ENCODE peak calls at places on chromosomes 1 and 21, in nine cellular contexts. One of them, this sample, is unnamed.

GRCh38 chr1:54517536-54517935 is 30.5 kb upstream of the ACOT11 start:
- DNase-seq in testis: no peak
- DNase-seq in CD8-positive, alpha-beta T cell: no peak
- DNase-seq in cardiac muscle cell: no peak
- DNase-seq in IMR-90: no peak
- DNase-seq in A549: no peak
- DNase-seq in pancreas: no peak
- DNase-seq in heart left ventricle: no peak
- DNase-seq in hepatocyte: no peak
- DNase-seq in this sample: peak

GRCh38 chr1:85344256-85344694 is 67.8 kb upstream of the BCL10 start:
- DNase-seq in testis: peak
- DNase-seq in CD8-positive, alpha-beta T cell: no peak
- DNase-seq in cardiac muscle cell: peak
- DNase-seq in IMR-90: peak
- DNase-seq in A549: peak
- DNase-seq in pancreas: peak
- DNase-seq in heart left ventricle: no peak
- DNase-seq in hepatocyte: peak
- DNase-seq in this sample: peak

GRCh38 chr1:153951183-153951582 is 4.7 kb upstream of the DENND4B start:
- DNase-seq in testis: no peak
- DNase-seq in CD8-positive, alpha-beta T cell: no peak
- DNase-seq in cardiac muscle cell: no peak
- DNase-seq in IMR-90: no peak
- DNase-seq in A549: no peak
- DNase-seq in pancreas: no peak
- DNase-seq in heart left ventricle: no peak
- DNase-seq in hepatocyte: no peak
- DNase-seq in this sample: no peak

GRCh38 chr1:21451981-21452411 is 12.1 kb downstream of the NBPF3 start:
- DNase-seq in testis: no peak
- DNase-seq in CD8-positive, alpha-beta T cell: no peak
- DNase-seq in cardiac muscle cell: peak
- DNase-seq in IMR-90: peak
- DNase-seq in A549: no peak
- DNase-seq in pancreas: no peak
- DNase-seq in heart left ventricle: no peak
- DNase-seq in hepatocyte: no peak
- DNase-seq in this sample: no peak

GRCh38 chr1:27430903-27431653 is 38.7 kb downstream of the GPR3 start:
- DNase-seq in testis: peak
- DNase-seq in CD8-positive, alpha-beta T cell: no peak
- DNase-seq in cardiac muscle cell: peak
- DNase-seq in IMR-90: peak
- DNase-seq in A549: no peak
- DNase-seq in pancreas: no peak
- DNase-seq in heart left ventricle: peak
- DNase-seq in hepatocyte: no peak
- DNase-seq in this sample: no peak

GRCh38 chr1:45198185-45198584 is 8.2 kb downstream of the ZSWIM5 start:
- DNase-seq in testis: no peak
- DNase-seq in CD8-positive, alpha-beta T cell: no peak
- DNase-seq in cardiac muscle cell: no peak
- DNase-seq in IMR-90: no peak
- DNase-seq in A549: no peak
- DNase-seq in pancreas: no peak
- DNase-seq in heart left ventricle: no peak
- DNase-seq in hepatocyte: no peak
- DNase-seq in this sample: no peak

GRCh38 chr1:11316701-11317100 is 43.7 kb downstream of the UBIAD1 start:
- DNase-seq in testis: peak
- DNase-seq in CD8-positive, alpha-beta T cell: no peak
- DNase-seq in cardiac muscle cell: peak
- DNase-seq in IMR-90: no peak
- DNase-seq in A549: no peak
- DNase-seq in pancreas: no peak
- DNase-seq in heart left ventricle: no peak
- DNase-seq in hepatocyte: no peak
- DNase-seq in this sample: no peak

GRCh38 chr1:97745912-97746311 is 174.9 kb downstream of the DPYD start:
- DNase-seq in testis: no peak
- DNase-seq in CD8-positive, alpha-beta T cell: no peak
- DNase-seq in cardiac muscle cell: peak
- DNase-seq in IMR-90: peak
- DNase-seq in A549: no peak
- DNase-seq in pancreas: no peak
- DNase-seq in heart left ventricle: no peak
- DNase-seq in hepatocyte: no peak
- DNase-seq in this sample: no peak

GRCh38 chr1:29824025-29824424 is 587.7 kb downstream of the PTPRU start:
- DNase-seq in testis: no peak
- DNase-seq in CD8-positive, alpha-beta T cell: no peak
- DNase-seq in cardiac muscle cell: no peak
- DNase-seq in IMR-90: no peak
- DNase-seq in A549: no peak
- DNase-seq in pancreas: no peak
- DNase-seq in heart left ventricle: no peak
- DNase-seq in hepatocyte: no peak
- DNase-seq in this sample: no peak

GRCh38 chr1:45196863-45197262 is 9.5 kb downstream of the ZSWIM5 start:
- DNase-seq in testis: no peak
- DNase-seq in CD8-positive, alpha-beta T cell: no peak
- DNase-seq in cardiac muscle cell: no peak
- DNase-seq in IMR-90: no peak
- DNase-seq in A549: no peak
- DNase-seq in pancreas: no peak
- DNase-seq in heart left ventricle: no peak
- DNase-seq in hepatocyte: no peak
- DNase-seq in this sample: no peak

GRCh38 chr1:26788515-26788785 is 700 bp downstream of the PIGV start:
- DNase-seq in testis: no peak
- DNase-seq in CD8-positive, alpha-beta T cell: no peak
- DNase-seq in cardiac muscle cell: no peak
- DNase-seq in IMR-90: no peak
- DNase-seq in A549: no peak
- DNase-seq in pancreas: no peak
- DNase-seq in heart left ventricle: no peak
- DNase-seq in hepatocyte: no peak
- DNase-seq in this sample: no peak

GRCh38 chr21:37206531-37206930 is 60.6 kb downstream of the VPS26C start:
- DNase-seq in testis: no peak
- DNase-seq in CD8-positive, alpha-beta T cell: no peak
- DNase-seq in cardiac muscle cell: no peak
- DNase-seq in IMR-90: no peak
- DNase-seq in A549: no peak
- DNase-seq in pancreas: no peak
- DNase-seq in heart left ventricle: no peak
- DNase-seq in hepatocyte: no peak
- DNase-seq in this sample: no peak

GRCh38 chr21:37210017-37210593 is 57.0 kb downstream of the VPS26C start:
- DNase-seq in testis: no peak
- DNase-seq in CD8-positive, alpha-beta T cell: no peak
- DNase-seq in cardiac muscle cell: no peak
- DNase-seq in IMR-90: no peak
- DNase-seq in A549: no peak
- DNase-seq in pancreas: no peak
- DNase-seq in heart left ventricle: no peak
- DNase-seq in hepatocyte: no peak
- DNase-seq in this sample: no peak

GRCh38 chr21:37208056-37208705 is 59.0 kb downstream of the VPS26C start:
- DNase-seq in testis: peak
- DNase-seq in CD8-positive, alpha-beta T cell: no peak
- DNase-seq in cardiac muscle cell: no peak
- DNase-seq in IMR-90: no peak
- DNase-seq in A549: no peak
- DNase-seq in pancreas: no peak
- DNase-seq in heart left ventricle: peak
- DNase-seq in hepatocyte: no peak
- DNase-seq in this sample: no peak

GRCh38 chr21:37208741-37209225 is 58.4 kb downstream of the VPS26C start:
- DNase-seq in testis: no peak
- DNase-seq in CD8-positive, alpha-beta T cell: no peak
- DNase-seq in cardiac muscle cell: no peak
- DNase-seq in IMR-90: no peak
- DNase-seq in A549: no peak
- DNase-seq in pancreas: no peak
- DNase-seq in heart left ventricle: no peak
- DNase-seq in hepatocyte: no peak
- DNase-seq in this sample: no peak

GRCh38 chr21:37207441-37208009 is 59.6 kb downstream of the VPS26C start:
- DNase-seq in testis: no peak
- DNase-seq in CD8-positive, alpha-beta T cell: no peak
- DNase-seq in cardiac muscle cell: no peak
- DNase-seq in IMR-90: no peak
- DNase-seq in A549: no peak
- DNase-seq in pancreas: no peak
- DNase-seq in heart left ventricle: peak
- DNase-seq in hepatocyte: no peak
- DNase-seq in this sample: no peak
- H3K4me3 ChIP-seq in testis: no peak
- H3K4me3 ChIP-seq in CD8-positive, alpha-beta T cell: no peak
- H3K4me3 ChIP-seq in cardiac muscle cell: no peak
- H3K4me3 ChIP-seq in IMR-90: no peak
- H3K4me3 ChIP-seq in A549: no peak
- H3K4me3 ChIP-seq in pancreas: no peak
- H3K4me3 ChIP-seq in heart left ventricle: no peak
- H3K4me3 ChIP-seq in hepatocyte: no peak
- H3K4me3 ChIP-seq in this sample: no peak

GRCh38 chr1:200474633-200475032 is 64.8 kb upstream of the ZNF281 start:
- DNase-seq in testis: no peak
- DNase-seq in CD8-positive, alpha-beta T cell: no peak
- DNase-seq in cardiac muscle cell: no peak
- DNase-seq in IMR-90: no peak
- DNase-seq in A549: no peak
- DNase-seq in pancreas: no peak
- DNase-seq in heart left ventricle: no peak
- DNase-seq in hepatocyte: no peak
- DNase-seq in this sample: no peak

GRCh38 chr1:200478239-200478623 is 68.4 kb upstream of the ZNF281 start:
- DNase-seq in testis: no peak
- DNase-seq in CD8-positive, alpha-beta T cell: no peak
- DNase-seq in cardiac muscle cell: no peak
- DNase-seq in IMR-90: no peak
- DNase-seq in A549: no peak
- DNase-seq in pancreas: no peak
- DNase-seq in heart left ventricle: no peak
- DNase-seq in hepatocyte: no peak
- DNase-seq in this sample: no peak

GRCh38 chr1:200478945-200479558 is 69.2 kb upstream of the ZNF281 start:
- DNase-seq in testis: no peak
- DNase-seq in CD8-positive, alpha-beta T cell: no peak
- DNase-seq in cardiac muscle cell: no peak
- DNase-seq in IMR-90: no peak
- DNase-seq in A549: no peak
- DNase-seq in pancreas: no peak
- DNase-seq in heart left ventricle: no peak
- DNase-seq in hepatocyte: peak
- DNase-seq in this sample: no peak

GRCh38 chr1:200483491-200484143 is 73.8 kb upstream of the ZNF281 start:
- DNase-seq in testis: no peak
- DNase-seq in CD8-positive, alpha-beta T cell: no peak
- DNase-seq in cardiac muscle cell: peak
- DNase-seq in IMR-90: peak
- DNase-seq in A549: peak
- DNase-seq in pancreas: peak
- DNase-seq in heart left ventricle: no peak
- DNase-seq in hepatocyte: peak
- DNase-seq in this sample: peak

GRCh38 chr1:200479816-200480215 is 70.0 kb upstream of the ZNF281 start:
- DNase-seq in testis: no peak
- DNase-seq in CD8-positive, alpha-beta T cell: no peak
- DNase-seq in cardiac muscle cell: no peak
- DNase-seq in IMR-90: no peak
- DNase-seq in A549: no peak
- DNase-seq in pancreas: no peak
- DNase-seq in heart left ventricle: no peak
- DNase-seq in hepatocyte: no peak
- DNase-seq in this sample: no peak
- H3K27ac ChIP-seq in testis: no peak
- H3K27ac ChIP-seq in CD8-positive, alpha-beta T cell: no peak
- H3K27ac ChIP-seq in cardiac muscle cell: no peak
- H3K27ac ChIP-seq in IMR-90: no peak
- H3K27ac ChIP-seq in A549: peak
- H3K27ac ChIP-seq in pancreas: no peak
- H3K27ac ChIP-seq in heart left ventricle: no peak
- H3K27ac ChIP-seq in hepatocyte: no peak
- H3K27ac ChIP-seq in this sample: no peak

GRCh38 chr1:203835476-203835875 is 25.9 kb upstream of the SNRPE start:
- DNase-seq in testis: no peak
- DNase-seq in CD8-positive, alpha-beta T cell: no peak
- DNase-seq in cardiac muscle cell: no peak
- DNase-seq in IMR-90: no peak
- DNase-seq in A549: no peak
- DNase-seq in pancreas: no peak
- DNase-seq in heart left ventricle: no peak
- DNase-seq in hepatocyte: no peak
- DNase-seq in this sample: no peak
- TF ChIP-seq CTCF in testis: no peak
- TF ChIP-seq CTCF in CD8-positive, alpha-beta T cell: no peak
- TF ChIP-seq CTCF in cardiac muscle cell: no peak
- TF ChIP-seq CTCF in IMR-90: no peak
- TF ChIP-seq CTCF in A549: no peak
- TF ChIP-seq CTCF in pancreas: no peak
- TF ChIP-seq CTCF in heart left ventricle: no peak
- TF ChIP-seq CTCF in hepatocyte: peak
- TF ChIP-seq CTCF in this sample: peak

DNA sequence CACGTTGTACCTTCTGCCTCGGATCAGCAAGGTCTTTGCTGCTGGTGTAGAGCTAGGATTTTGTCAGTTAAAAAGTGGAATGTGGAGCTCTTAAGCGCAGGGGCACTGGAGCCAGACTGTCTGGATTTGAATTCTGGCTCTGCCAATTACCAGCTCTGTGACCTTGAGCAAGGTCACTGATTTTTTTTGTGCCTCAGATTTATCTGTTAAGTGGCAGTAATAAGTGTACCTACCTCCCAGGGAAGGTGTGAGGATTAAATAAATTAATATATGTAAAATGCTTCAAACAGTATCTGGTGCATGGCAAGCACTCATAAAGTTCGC is 40.3 kb downstream of the UBE2U start:
- DNase-seq in testis: no peak
- DNase-seq in CD8-positive, alpha-beta T cell: no peak
- DNase-seq in cardiac muscle cell: no peak
- DNase-seq in IMR-90: no peak
- DNase-seq in A549: no peak
- DNase-seq in pancreas: no peak
- DNase-seq in heart left ventricle: no peak
- DNase-seq in hepatocyte: no peak
- DNase-seq in this sample: peak
- H3K4me3 ChIP-seq in testis: no peak
- H3K4me3 ChIP-seq in CD8-positive, alpha-beta T cell: no peak
- H3K4me3 ChIP-seq in cardiac muscle cell: peak
- H3K4me3 ChIP-seq in IMR-90: no peak
- H3K4me3 ChIP-seq in A549: no peak
- H3K4me3 ChIP-seq in pancreas: no peak
- H3K4me3 ChIP-seq in heart left ventricle: no peak
- H3K4me3 ChIP-seq in hepatocyte: no peak
- H3K4me3 ChIP-seq in this sample: no peak

This sample was measured in endodermal cell.